ENCODE peak calls at places on chromosomes 1 and 21, in five cellular contexts. U is transverse colon, Z is mucosa of descending colon, N is kidney epithelial cell, W is BJ. L is an unnamed sample.

GRCh38 chr1:109625601-109626560 is 6.2 kb downstream of the AMPD2 start:
- DNase-seq in U (no peak), Z (no peak), N (no peak), W (no peak), L (no peak)

GRCh38 chr1:101183388-101183699 is 53.5 kb upstream of the S1PR1 start:
- DNase-seq in U (no peak), Z (no peak), N (no peak), W (no peak), L (no peak)

GRCh38 chr1:91712981-91713841 is 172.7 kb downstream of the TGFBR3 start:
- DNase-seq in U (peak; percentile 37), Z (peak; percentile 36), N (no peak), W (no peak), L (no peak)

GRCh38 chr1:21517161-21517589 is 8.0 kb downstream of the ALPL start:
- DNase-seq in U (no peak), Z (no peak), N (no peak), W (no peak), L (no peak)

GRCh38 chr1:54003249-54003646 is 14.7 kb downstream of the LDLRAD1 start:
- DNase-seq in U (no peak), Z (no peak), N (no peak), W (no peak), L (no peak)

GRCh38 chr1:41726899-41727748 is 191.6 kb downstream of the HIVEP3 start:
- DNase-seq in U (peak; percentile 65), Z (peak; percentile 52), N (no peak), W (no peak), L (no peak)

GRCh38 chr1:2257245-2257627 is 29.1 kb downstream of the SKI start:
- DNase-seq in U (no peak), Z (peak; percentile 28), N (no peak), W (no peak), L (no peak)

GRCh38 chr1:43861337-43861736 is 72.3 kb upstream of the ARTN start:
- DNase-seq in U (no peak), Z (no peak), N (no peak), W (no peak), L (peak; percentile 4)

GRCh38 chr1:5730272-5731109 is 261.7 kb downstream of the NPHP4 start:
- DNase-seq in U (no peak), Z (no peak), N (no peak), W (no peak), L (no peak)

GRCh38 chr1:157969693-157970485 is 23.6 kb upstream of the KIRREL1 start:
- DNase-seq in U (peak; percentile 53), Z (no peak), N (no peak), W (peak; percentile 55), L (no peak)

GRCh38 chr1:178632619-178633018 is 92.4 kb upstream of the RALGPS2 start:
- DNase-seq in U (no peak), Z (no peak), N (no peak), W (no peak), L (no peak)

GRCh38 chr1:205986291-205986690 is 16.9 kb downstream of the RAB7B start:
- DNase-seq in U (no peak), Z (no peak), N (no peak), W (no peak), L (no peak)

GRCh38 chr1:244210884-244211558 is 159.9 kb downstream of the ZBTB18 start:
- DNase-seq in U (no peak), Z (peak; percentile 35), N (no peak), W (no peak), L (no peak)

GRCh38 chr1:229296541-229296941 is 25.6 kb downstream of the RAB4A start:
- DNase-seq in U (no peak), Z (no peak), N (no peak), W (peak; percentile 43), L (peak; percentile 61)

GRCh38 chr21:30345014-30345413 is 3.4 kb downstream of the KRTAP23-1 start:
- DNase-seq in U (no peak), Z (no peak), N (no peak), W (no peak), L (no peak)

GRCh38 chr1:115828101-115829022 is 12.6 kb downstream of the NHLH2 start:
- DNase-seq in U (no peak), Z (peak; percentile 31), N (no peak), W (no peak), L (no peak)

GRCh38 chr21:38822754-38823374 is 17.1 kb downstream of the ETS2 start:
- DNase-seq in U (no peak), Z (no peak), N (no peak), W (no peak), L (no peak)

GRCh38 chr1:224780736-224781135 is 148.7 kb upstream of the DNAH14 start:
- DNase-seq in U (no peak), Z (no peak), N (no peak), W (no peak), L (no peak)

GRCh38 chr1:87961992-87962391 is 633.3 kb downstream of the LMO4 start:
- DNase-seq in U (no peak), Z (no peak), N (no peak), W (no peak), L (no peak)

GRCh38 chr1:115063238-115063901 is 25.9 kb downstream of the TSPAN2 start:
- DNase-seq in U (no peak), Z (no peak), N (no peak), W (no peak), L (no peak)

GRCh38 chr1:3503525-3503886 is 49.0 kb downstream of the ARHGEF16 start:
- DNase-seq in U (no peak), Z (no peak), N (no peak), W (no peak), L (no peak)

GRCh38 chr1:58815069-58815679 is 31.3 kb upstream of the JUN start:
- DNase-seq in U (peak; percentile 91), Z (peak; percentile 94), N (peak; percentile 89), W (peak; percentile 79), L (peak; percentile 87)

GRCh38 chr1:205245096-205245495 is 17.4 kb downstream of the TMCC2 start:
- DNase-seq in U (no peak), Z (no peak), N (no peak), W (no peak), L (no peak)

GRCh38 chr1:248871837-248872401 is 13.0 kb upstream of the ZNF692 start:
- DNase-seq in U (no peak), Z (no peak), N (no peak), W (no peak), L (no peak)

GRCh38 chr1:188355082-188355481 is 1526.3 kb downstream of the PLA2G4A start:
- DNase-seq in U (no peak), Z (no peak), N (no peak), W (no peak), L (no peak)

GRCh38 chr1:3732747-3733602 is 19.3 kb upstream of the CCDC27 start:
- DNase-seq in U (no peak), Z (no peak), N (no peak), W (no peak), L (no peak)

GRCh38 chr1:181043025-181043880 is 9.5 kb downstream of the MR1 start:
- DNase-seq in U (peak; percentile 62), Z (peak; percentile 66), N (no peak), W (no peak), L (no peak)

GRCh38 chr1:181040284-181040865 is 6.6 kb downstream of the MR1 start:
- DNase-seq in U (peak; percentile 57), Z (peak; percentile 65), N (no peak), W (no peak), L (no peak)

DNA sequence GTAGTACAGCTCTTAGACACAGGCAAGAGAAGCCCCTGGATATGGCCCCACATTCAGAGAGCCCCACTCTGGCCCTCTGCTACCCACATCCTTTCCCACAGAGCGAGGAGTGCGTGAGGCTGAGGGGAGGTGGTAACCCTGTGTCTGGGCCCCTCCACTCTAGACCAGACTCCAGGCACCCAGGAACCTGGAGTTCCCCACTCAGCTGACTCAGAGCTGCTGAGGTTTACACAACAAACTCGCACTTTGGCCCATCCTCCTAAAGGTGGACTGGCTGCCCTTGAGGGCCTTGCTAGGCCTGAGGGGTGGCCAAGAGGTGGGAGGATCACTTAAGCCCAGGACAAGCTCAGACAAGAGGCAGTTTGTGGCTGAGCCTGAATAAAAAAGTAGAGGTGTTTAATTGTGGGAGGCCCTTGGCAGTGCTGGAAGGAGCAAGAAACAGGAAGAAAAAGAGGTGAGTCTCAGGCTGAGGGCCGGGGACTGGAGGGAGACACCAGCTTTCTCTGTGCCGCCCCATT is 10.7 kb downstream of the MR1 start:
- DNase-seq in U (peak; percentile 42), Z (peak; percentile 45), N (no peak), W (no peak), L (no peak)
- H3K4me3 ChIP-seq in U (no peak overlapping the region), Z (no peak overlapping the region), N (no peak overlapping the region), W (no peak overlapping the region), L (no peak overlapping the region)

GRCh38 chr1:27074175-27074780 is 61.6 kb upstream of the TENT5B start:
- DNase-seq in U (no peak), Z (no peak), N (no peak), W (no peak), L (no peak)

GRCh38 chr1:27071049-27071416 is 58.4 kb upstream of the TENT5B start:
- DNase-seq in U (no peak), Z (no peak), N (no peak), W (peak; percentile 31), L (peak; percentile 10)

GRCh38 chr1:27070390-27071048 is 57.9 kb upstream of the TENT5B start:
- DNase-seq in U (no peak), Z (peak; percentile 26), N (no peak), W (no peak), L (no peak)

GRCh38 chr1:27066313-27066630 is 53.6 kb upstream of the TENT5B start:
- DNase-seq in U (no peak), Z (no peak), N (no peak), W (no peak), L (no peak)

DNA sequence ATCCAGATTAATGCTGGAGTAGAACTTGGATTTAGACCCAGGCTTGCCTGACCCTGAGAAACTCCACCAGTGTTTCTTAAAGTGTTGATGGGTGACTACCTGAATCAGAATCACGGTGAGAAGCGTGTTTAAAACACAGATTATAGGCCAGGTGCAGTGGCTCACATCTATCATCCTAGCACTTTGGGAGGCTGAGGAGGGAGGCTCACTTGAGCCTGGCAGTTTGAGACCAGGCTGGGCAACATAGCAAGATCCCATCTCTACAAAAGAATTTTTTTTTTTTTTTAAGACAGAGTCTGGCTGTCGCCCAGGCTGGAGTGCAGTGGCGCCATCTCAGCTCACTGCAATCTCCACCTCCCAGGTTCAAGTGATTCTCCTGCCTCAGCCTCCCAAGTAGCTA is 56.3 kb upstream of the TENT5B start:
- DNase-seq in U (no peak), Z (no peak), N (no peak), W (no peak), L (no peak)
- TF ChIP-seq CTCF in U (no peak), Z (no peak), N (no peak), W (no peak), L (no peak)

GRCh38 chr1:217138839-217139466 is 415.7 kb upstream of the ESRRG start:
- DNase-seq in U (no peak), Z (no peak), N (no peak), W (no peak), L (no peak)
- H3K4me3 ChIP-seq in U (no peak overlapping the region), Z (no peak overlapping the region), N (no peak overlapping the region), W (no peak overlapping the region), L (no peak overlapping the region)

DNA sequence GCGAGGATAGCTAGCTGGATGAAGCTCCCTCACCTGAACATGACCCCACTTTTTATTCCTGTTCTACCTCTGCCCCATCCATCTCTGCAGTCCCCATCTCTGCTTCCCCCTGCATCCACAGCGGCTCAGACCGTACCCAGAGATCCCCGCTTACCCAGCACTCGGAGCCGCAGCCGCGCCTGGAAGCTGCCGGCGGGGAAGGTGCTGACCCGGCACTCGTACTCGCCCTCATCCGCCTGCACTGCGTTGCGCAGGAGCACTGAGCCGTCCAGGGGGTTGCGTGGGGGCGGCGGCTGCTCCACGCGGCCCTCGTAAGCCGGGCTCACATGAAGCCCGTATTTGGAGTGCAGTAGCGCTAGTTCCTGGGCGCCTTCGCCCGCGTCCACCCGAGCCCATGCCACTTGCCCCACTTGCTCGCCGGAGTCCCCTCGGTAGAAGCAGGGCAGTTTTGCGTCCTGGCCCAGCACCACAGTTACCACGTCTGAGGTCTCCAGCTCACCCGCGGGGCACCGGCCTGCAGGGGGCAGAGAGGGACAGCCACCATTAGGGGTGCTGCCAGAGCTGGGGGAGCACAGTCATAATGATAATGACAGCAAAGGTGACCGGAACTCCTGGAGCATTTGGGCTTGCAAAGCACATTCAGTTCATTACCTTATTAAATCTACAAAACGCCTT is 9.8 kb downstream of the NECTIN4 start:
- DNase-seq in U (no peak), Z (no peak), N (no peak), W (no peak), L (no peak)
- TF ChIP-seq CTCF in U (no peak), Z (no peak), N (no peak), W (no peak), L (no peak)